ENCODE peak calls at places on chromosomes 13 and 19, in nine cellular contexts. K, U, I, Z, F, R, M, V and X are unnamed samples.

GRCh38 chr19:43620061-43621001 is 902 bp upstream of the ZNF428 start:
- DNase-seq in M (no peak), R (peak; percentile 58), U (no peak), Z (peak; percentile 89), V (no peak), F (no peak), I (no peak), K (no peak), X (no peak)

GRCh38 chr19:7845390-7846179 is 15.6 kb downstream of the EVI5L start:
- DNase-seq in R (no peak), V (no peak), M (no peak), F (no peak), Z (no peak), U (no peak), I (no peak), K (no peak), X (no peak)

GRCh38 chr13:113560645-113561416 is 23.7 kb upstream of the TFDP1 start:
- DNase-seq in F (no peak), U (no peak), K (no peak), Z (peak; percentile 25), V (peak; percentile 16), R (no peak), I (no peak), M (peak; percentile 23), X (no peak)

GRCh38 chr19:39110263-39110967 is 15.2 kb upstream of the PAK4 start:
- DNase-seq in M (peak; percentile 81), R (peak; percentile 67), Z (peak; percentile 58), V (peak; percentile 70), K (no peak), U (no peak), F (peak; percentile 33), I (no peak), X (no peak)

GRCh38 chr13:95571941-95572340 is 19.4 kb downstream of the CLDN10 start:
- DNase-seq in M (no peak), U (no peak), F (no peak), K (no peak), Z (no peak), I (no peak), R (no peak), V (no peak), X (no peak)

GRCh38 chr13:78326608-78327007 is 276.7 kb downstream of the POU4F1 start:
- DNase-seq in V (no peak), I (no peak), F (no peak), R (no peak), M (no peak), K (no peak), U (peak; percentile 12), Z (no peak), X (no peak)

GRCh38 chr13:21657538-21657937 is 13.3 kb upstream of the FGF9 start:
- DNase-seq in F (peak; percentile 34), M (no peak), I (no peak), R (no peak), Z (no peak), K (peak; percentile 83), U (peak; percentile 52), V (no peak), X (peak; percentile 80)

GRCh38 chr13:103255587-103256301 is 189.5 kb upstream of the SLC10A2 start:
- DNase-seq in K (no peak), V (no peak), F (no peak), U (no peak), R (no peak), Z (no peak), M (no peak), I (no peak), X (no peak)

GRCh38 chr13:113350938-113351335 is 13.0 kb downstream of the GRTP1 start:
- DNase-seq in U (no peak), K (no peak), F (no peak), I (no peak), Z (no peak), V (no peak), M (no peak), R (no peak), X (no peak)

GRCh38 chr19:5250127-5250659 is 90.4 kb downstream of the PTPRS start:
- DNase-seq in R (no peak), U (no peak), I (peak; percentile 83), F (no peak), K (no peak), M (no peak), Z (peak; percentile 50), V (no peak), X (no peak)

GRCh38 chr19:46118136-46118535 is 6.4 kb downstream of the IGFL3 start:
- DNase-seq in K (peak; percentile 82), V (no peak), M (no peak), F (no peak), Z (no peak), U (peak; percentile 72), R (no peak), I (no peak), X (no peak)

GRCh38 chr13:104577029-104577820 is 1511.0 kb upstream of the SLC10A2 start:
- DNase-seq in Z (no peak), V (no peak), M (no peak), K (no peak), I (no peak), R (no peak), U (peak; percentile 71), F (peak; percentile 74), X (peak; percentile 54)

GRCh38 chr13:89695343-89696257 is 1651.9 kb upstream of the MIR17HG start:
- DNase-seq in I (no peak), F (peak; percentile 60), V (peak; percentile 24), Z (no peak), R (no peak), U (peak; percentile 24), K (peak; percentile 44), M (peak; percentile 39), X (peak; percentile 5)

GRCh38 chr13:73601708-73602107 is 532.5 kb downstream of the KLF12 start:
- DNase-seq in U (no peak), Z (no peak), V (no peak), F (no peak), R (no peak), M (no peak), K (no peak), I (no peak), X (no peak)

GRCh38 chr13:41130356-41130755 is 2.2 kb downstream of the KBTBD6 start:
- DNase-seq in F (no peak), M (no peak), Z (no peak), R (no peak), I (no peak), U (no peak), V (no peak), K (no peak), X (no peak)

GRCh38 chr13:22060187-22060586 is 389.3 kb downstream of the FGF9 start:
- DNase-seq in F (no peak), I (no peak), U (no peak), Z (no peak), V (no peak), K (no peak), M (no peak), R (no peak), X (no peak)

GRCh38 chr19:5567360-5567970 is at the start of gene TINCR:
- DNase-seq in F (no peak), I (no peak), M (no peak), U (no peak), K (no peak), V (no peak), R (no peak), Z (no peak), X (no peak)

GRCh38 chr13:103188688-103189326 is 122.6 kb upstream of the SLC10A2 start:
- DNase-seq in V (no peak), Z (no peak), M (no peak), F (peak; percentile 61), K (peak; percentile 23), I (no peak), R (no peak), U (peak; percentile 13), X (no peak)

GRCh38 chr13:30870049-30870884 is 35.8 kb upstream of the MEDAG start:
- DNase-seq in V (peak; percentile 67), Z (peak; percentile 92), F (peak; percentile 99), U (peak; percentile 100), R (no peak), I (peak; percentile 65), K (peak; percentile 86), M (peak; percentile 42), X (peak; percentile 99)

GRCh38 chr19:1854032-1854541 is 5.8 kb upstream of the REXO1 start:
- DNase-seq in R (no peak), K (no peak), M (no peak), F (no peak), Z (no peak), I (no peak), V (no peak), U (no peak), X (no peak)
- H3K4me3 ChIP-seq in R (no peak overlapping the region), K (peak overlapping the region; percentile 48), M (peak overlapping the region; percentile 5), F (no peak overlapping the region), Z (no peak overlapping the region), I (peak overlapping the region; percentile 68), V (no peak overlapping the region), U (no peak overlapping the region), X (no peak overlapping the region)

DNA sequence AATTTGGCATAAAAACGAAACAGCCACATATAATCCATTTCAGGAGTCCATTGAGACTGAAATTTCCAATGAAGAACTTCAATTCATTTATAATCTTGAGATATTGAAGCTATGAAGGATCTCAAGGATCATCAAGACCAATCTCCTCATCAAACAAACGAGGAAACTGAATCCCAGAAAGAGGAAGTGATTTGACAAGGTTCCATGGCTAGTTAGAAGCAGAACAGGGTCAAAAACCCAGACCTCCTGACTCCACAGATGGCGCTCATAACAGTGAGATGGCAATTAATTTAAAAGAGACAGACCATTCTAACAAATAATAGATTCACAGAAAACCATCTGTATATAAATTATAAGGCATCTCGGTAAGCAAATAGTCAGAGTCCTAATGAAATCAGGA is 229.7 kb downstream of the KCTD12 start:
- DNase-seq in I (no peak), F (no peak), U (no peak), M (no peak), Z (no peak), R (no peak), K (no peak), V (no peak), X (no peak)
- H3K27ac ChIP-seq in I (no peak overlapping the region), F (no peak overlapping the region), U (no peak overlapping the region), M (no peak overlapping the region), Z (no peak overlapping the region), R (no peak overlapping the region), K (no peak overlapping the region), V (no peak overlapping the region), X (no peak overlapping the region)

GRCh38 chr19:30367001-30367400 is 5.2 kb upstream of the ZNF536 start:
- DNase-seq in U (no peak), M (no peak), Z (no peak), F (no peak), R (no peak), K (no peak), I (no peak), V (no peak), X (no peak)
- H3K4me3 ChIP-seq in U (no peak overlapping the region), M (no peak overlapping the region), Z (no peak overlapping the region), F (no peak overlapping the region), R (no peak overlapping the region), K (no peak overlapping the region), I (no peak overlapping the region), V (no peak overlapping the region), X (no peak overlapping the region)

DNA sequence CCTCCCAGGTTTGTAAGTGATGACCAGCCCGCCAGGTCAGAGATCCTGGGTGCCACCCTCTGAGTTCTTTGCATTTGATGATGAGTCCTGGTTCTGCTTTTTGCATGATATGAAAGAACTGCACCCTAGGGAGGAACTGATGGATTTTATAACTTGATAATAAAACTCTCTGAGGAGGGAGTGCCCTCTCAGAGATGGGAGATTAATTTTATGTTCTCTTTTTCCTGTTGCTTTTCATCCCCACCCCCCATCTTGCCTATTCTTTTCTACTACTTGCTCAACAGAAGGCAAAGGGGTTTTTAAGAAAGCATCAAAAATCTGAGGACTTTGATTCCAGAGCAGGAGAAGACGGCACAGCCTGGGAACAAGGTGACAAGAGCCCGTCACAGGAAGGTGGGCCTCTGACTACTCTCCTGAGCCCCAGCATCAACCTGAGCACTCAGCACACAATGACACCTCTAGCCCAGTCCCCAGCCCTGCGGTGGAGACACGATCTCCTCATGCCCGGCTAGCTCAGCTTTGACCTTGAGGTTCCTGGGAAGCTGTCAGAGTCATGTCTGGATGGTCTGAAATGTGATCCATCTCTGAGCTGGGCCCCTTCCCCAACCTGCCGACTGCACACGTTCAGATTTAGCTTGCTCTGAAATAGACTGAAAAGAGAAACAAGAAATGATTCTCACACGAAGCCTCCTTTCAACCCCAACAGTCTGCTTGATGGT is 69.1 kb downstream of the SIAH3 start:
- DNase-seq in U (no peak), M (no peak), Z (no peak), K (no peak), F (no peak), I (no peak), R (no peak), V (no peak), X (no peak)
- H3K27ac ChIP-seq in U (no peak overlapping the region), M (no peak overlapping the region), Z (no peak overlapping the region), K (no peak overlapping the region), F (no peak overlapping the region), I (no peak overlapping the region), R (no peak overlapping the region), V (no peak overlapping the region), X (no peak overlapping the region)